ENCODE peak calls at places on chromosome 15, in nine cellular contexts. C is anterior cingulate cortex; B is iPS-NIHi11; U is activated T-cell treated with anti-CD3 and anti-CD28 coated beads, Interleukin-2, amount 50 U/mL, for 24 hours; W is activated CD4-positive, CD25-positive, alpha-beta regulatory T cell; J is EL; D is mucosa of descending colon; V is NCI-H748 treated with DMSO at 0.1 percent for 48 hours; Q is HCEC 1CT. P is an unnamed sample.

GRCh38 chr15:38559131-38559530 is 5.5 kb downstream of the RASGRP1 start:
- DNase-seq in Q (no peak), C (no peak), V (no peak), U (no peak), W (no peak), J (no peak), D (no peak), B (no peak), P (no peak)

GRCh38 chr15:45263854-45264253 is 11.8 kb downstream of the SLC28A2 start:
- DNase-seq in B (no peak), D (no peak), V (no peak), J (no peak), C (no peak), U (no peak), Q (no peak), W (no peak), P (no peak)

GRCh38 chr15:65326109-65326508 is 21.6 kb downstream of the RNU5B-1 start:
- DNase-seq in W (no peak), Q (no peak), D (no peak), B (peak), V (no peak), J (peak), U (no peak), C (peak), P (no peak)

GRCh38 chr15:62301993-62302665 is 137.0 kb upstream of the C2CD4B start:
- DNase-seq in B (no peak), V (no peak), C (no peak), U (no peak), Q (no peak), W (no peak), D (no peak), J (no peak), P (no peak)

GRCh38 chr15:42313463-42313862 is 40.2 kb upstream of the TMEM87A start:
- DNase-seq in D (no peak), U (no peak), C (no peak), V (no peak), J (no peak), B (no peak), Q (no peak), W (no peak), P (no peak)

GRCh38 chr15:53962646-53963561 is 15.3 kb upstream of the UNC13C start:
- DNase-seq in W (no peak), V (peak), B (no peak), Q (no peak), J (no peak), C (no peak), D (peak), U (peak), P (peak)

GRCh38 chr15:31842532-31843195 is 187.7 kb upstream of the CHRNA7 start:
- DNase-seq in B (no peak), U (no peak), W (no peak), J (no peak), Q (no peak), V (no peak), D (no peak), C (no peak), P (no peak)

GRCh38 chr15:39920510-39921273 is 626 bp upstream of the GPR176 start:
- DNase-seq in U (peak), C (peak), Q (peak), B (peak), V (peak), W (peak), J (peak), D (peak), P (peak)

GRCh38 chr15:24745276-24745675 is 69.7 kb downstream of the NPAP1 start:
- DNase-seq in C (no peak), B (no peak), J (no peak), W (no peak), V (no peak), D (no peak), Q (no peak), U (no peak), P (no peak)

GRCh38 chr15:83869329-83869728 is 215.4 kb downstream of the ADAMTSL3 start:
- DNase-seq in V (no peak), Q (no peak), J (no peak), B (no peak), C (no peak), W (no peak), U (no peak), D (no peak), P (no peak)

GRCh38 chr15:50109086-50109987 is 9.7 kb downstream of the ATP8B4 start:
- DNase-seq in Q (no peak), C (no peak), V (no peak), U (no peak), J (no peak), D (no peak), B (no peak), W (no peak), P (no peak)

GRCh38 chr15:72838311-72838731 is 54.8 kb upstream of the ADPGK start:
- DNase-seq in B (no peak), D (no peak), U (no peak), V (no peak), W (no peak), Q (peak), J (no peak), C (no peak), P (no peak)

GRCh38 chr15:73781038-73781925 is 28.1 kb upstream of the INSYN1 start:
- DNase-seq in B (no peak), D (no peak), U (no peak), C (no peak), J (peak), W (no peak), V (no peak), Q (peak), P (peak)

GRCh38 chr15:73389539-73389938 is 20.8 kb upstream of the HCN4 start:
- DNase-seq in W (no peak), B (peak), J (no peak), D (no peak), Q (no peak), C (no peak), U (no peak), V (no peak), P (no peak)

GRCh38 chr15:44394062-44394461 is 33.4 kb upstream of the CTDSPL2 start:
- DNase-seq in D (no peak), U (no peak), Q (no peak), W (no peak), C (no peak), B (no peak), J (no peak), V (no peak), P (no peak)

GRCh38 chr15:80031841-80032240 is 27.6 kb upstream of the ZFAND6 start:
- DNase-seq in C (no peak), B (no peak), W (no peak), Q (no peak), V (peak), J (no peak), D (peak), U (no peak), P (no peak)

GRCh38 chr15:32028921-32029320 is 1.4 kb upstream of the CHRNA7 start:
- DNase-seq in Q (no peak), J (no peak), C (no peak), W (no peak), B (peak), U (no peak), D (no peak), V (no peak), P (no peak)

GRCh38 chr15:52208306-52208946 is 17.2 kb upstream of the GNB5 start:
- DNase-seq in W (peak), Q (peak), V (peak), D (peak), B (peak), C (no peak), J (peak), U (peak), P (peak)

GRCh38 chr15:26848498-26848897 is 18.4 kb upstream of the GABRA5 start:
- DNase-seq in C (no peak), Q (no peak), B (no peak), U (no peak), J (no peak), D (no peak), W (no peak), V (no peak), P (no peak)

GRCh38 chr15:77083381-77084160 is 12.7 kb upstream of the TSPAN3 start:
- DNase-seq in W (no peak), V (peak), Q (no peak), B (peak), D (peak), J (no peak), C (peak), U (peak), P (no peak)

GRCh38 chr15:98596885-98597343 is 51.4 kb upstream of the IGF1R start:
- DNase-seq in V (no peak), C (no peak), Q (no peak), D (no peak), W (no peak), J (no peak), U (no peak), B (no peak), P (no peak)

GRCh38 chr15:96893159-96893906 is 562.8 kb downstream of the NR2F2 start:
- DNase-seq in V (peak), B (peak), J (peak), W (no peak), U (no peak), D (no peak), Q (peak), C (no peak), P (peak)